ENCODE peak calls at places on chromosomes 12 and 14, in ten cellular contexts. One of them, this sample, is unnamed.

GRCh38 chr12:77940566-77940965 is 109.9 kb downstream of the NAV3 start:
- DNase-seq in activated gamma-delta T cell treated with Interleukin-2 at 50 U/mL for 16 hours: no peak
- DNase-seq in Right ventricle myocardium inferior: no peak
- DNase-seq in GM10248: no peak
- DNase-seq in AG10803: peak
- DNase-seq in uterus: no peak
- DNase-seq in Caki2: no peak
- DNase-seq in activated effector memory CD4-positive, alpha-beta T cell treated with Interleukin-2 at 50 U/mL for 16 hours: no peak
- DNase-seq in NCI-H1417 treated with DMSO at 0.1 percent for 48 hours: no peak
- DNase-seq in type B pancreatic cell: no peak
- DNase-seq in this sample: no peak

GRCh38 chr12:106345739-106346138 is 11.8 kb upstream of the POLR3B start:
- DNase-seq in GM10248: no peak
- DNase-seq in activated effector memory CD4-positive, alpha-beta T cell treated with Interleukin-2 at 50 U/mL for 16 hours: no peak
- DNase-seq in type B pancreatic cell: no peak
- DNase-seq in NCI-H1417 treated with DMSO at 0.1 percent for 48 hours: no peak
- DNase-seq in uterus: no peak
- DNase-seq in AG10803: peak
- DNase-seq in Right ventricle myocardium inferior: no peak
- DNase-seq in activated gamma-delta T cell treated with Interleukin-2 at 50 U/mL for 16 hours: no peak
- DNase-seq in Caki2: peak
- DNase-seq in this sample: no peak

GRCh38 chr14:104101086-104101621 is 15.7 kb downstream of the ASPG start:
- DNase-seq in activated effector memory CD4-positive, alpha-beta T cell treated with Interleukin-2 at 50 U/mL for 16 hours: no peak
- DNase-seq in Right ventricle myocardium inferior: peak
- DNase-seq in AG10803: no peak
- DNase-seq in activated gamma-delta T cell treated with Interleukin-2 at 50 U/mL for 16 hours: no peak
- DNase-seq in NCI-H1417 treated with DMSO at 0.1 percent for 48 hours: no peak
- DNase-seq in uterus: no peak
- DNase-seq in Caki2: no peak
- DNase-seq in GM10248: no peak
- DNase-seq in type B pancreatic cell: no peak
- DNase-seq in this sample: no peak

GRCh38 chr14:78933948-78934524 is 763.9 kb downstream of the NRXN3 start:
- DNase-seq in GM10248: peak
- DNase-seq in uterus: no peak
- DNase-seq in Right ventricle myocardium inferior: no peak
- DNase-seq in Caki2: peak
- DNase-seq in activated effector memory CD4-positive, alpha-beta T cell treated with Interleukin-2 at 50 U/mL for 16 hours: no peak
- DNase-seq in activated gamma-delta T cell treated with Interleukin-2 at 50 U/mL for 16 hours: no peak
- DNase-seq in type B pancreatic cell: no peak
- DNase-seq in AG10803: peak
- DNase-seq in NCI-H1417 treated with DMSO at 0.1 percent for 48 hours: peak
- DNase-seq in this sample: no peak

GRCh38 chr12:57261385-57261784 is 10.4 kb upstream of the STAC3 start:
- DNase-seq in Caki2: no peak
- DNase-seq in GM10248: no peak
- DNase-seq in Right ventricle myocardium inferior: no peak
- DNase-seq in AG10803: no peak
- DNase-seq in uterus: no peak
- DNase-seq in activated effector memory CD4-positive, alpha-beta T cell treated with Interleukin-2 at 50 U/mL for 16 hours: no peak
- DNase-seq in activated gamma-delta T cell treated with Interleukin-2 at 50 U/mL for 16 hours: no peak
- DNase-seq in NCI-H1417 treated with DMSO at 0.1 percent for 48 hours: peak
- DNase-seq in type B pancreatic cell: no peak
- DNase-seq in this sample: no peak

GRCh38 chr12:132986885-132987225 is 688 bp downstream of the ZNF26 start:
- DNase-seq in Caki2: peak
- DNase-seq in type B pancreatic cell: no peak
- DNase-seq in Right ventricle myocardium inferior: no peak
- DNase-seq in GM10248: no peak
- DNase-seq in activated effector memory CD4-positive, alpha-beta T cell treated with Interleukin-2 at 50 U/mL for 16 hours: no peak
- DNase-seq in AG10803: peak
- DNase-seq in activated gamma-delta T cell treated with Interleukin-2 at 50 U/mL for 16 hours: no peak
- DNase-seq in uterus: no peak
- DNase-seq in NCI-H1417 treated with DMSO at 0.1 percent for 48 hours: no peak
- DNase-seq in this sample: no peak

GRCh38 chr12:108750471-108751402 is 19.4 kb upstream of the CORO1C start:
- DNase-seq in activated gamma-delta T cell treated with Interleukin-2 at 50 U/mL for 16 hours: no peak
- DNase-seq in Caki2: peak
- DNase-seq in NCI-H1417 treated with DMSO at 0.1 percent for 48 hours: no peak
- DNase-seq in GM10248: no peak
- DNase-seq in type B pancreatic cell: no peak
- DNase-seq in uterus: peak
- DNase-seq in activated effector memory CD4-positive, alpha-beta T cell treated with Interleukin-2 at 50 U/mL for 16 hours: no peak
- DNase-seq in AG10803: peak
- DNase-seq in Right ventricle myocardium inferior: no peak
- DNase-seq in this sample: no peak

GRCh38 chr14:103250888-103251287 is 83.1 kb upstream of the EIF5 start:
- DNase-seq in uterus: no peak
- DNase-seq in type B pancreatic cell: no peak
- DNase-seq in activated gamma-delta T cell treated with Interleukin-2 at 50 U/mL for 16 hours: no peak
- DNase-seq in Caki2: no peak
- DNase-seq in GM10248: no peak
- DNase-seq in NCI-H1417 treated with DMSO at 0.1 percent for 48 hours: no peak
- DNase-seq in activated effector memory CD4-positive, alpha-beta T cell treated with Interleukin-2 at 50 U/mL for 16 hours: no peak
- DNase-seq in Right ventricle myocardium inferior: no peak
- DNase-seq in AG10803: no peak
- DNase-seq in this sample: no peak

GRCh38 chr12:106955377-106956047 is at the start of gene TMEM263:
- DNase-seq in Caki2: peak
- DNase-seq in NCI-H1417 treated with DMSO at 0.1 percent for 48 hours: peak
- DNase-seq in activated gamma-delta T cell treated with Interleukin-2 at 50 U/mL for 16 hours: peak
- DNase-seq in uterus: peak
- DNase-seq in activated effector memory CD4-positive, alpha-beta T cell treated with Interleukin-2 at 50 U/mL for 16 hours: peak
- DNase-seq in AG10803: peak
- DNase-seq in GM10248: peak
- DNase-seq in type B pancreatic cell: peak
- DNase-seq in Right ventricle myocardium inferior: peak
- DNase-seq in this sample: peak

GRCh38 chr14:69263364-69263763 is 3.4 kb downstream of the GALNT16 start:
- DNase-seq in Caki2: no peak
- DNase-seq in GM10248: no peak
- DNase-seq in uterus: peak
- DNase-seq in activated gamma-delta T cell treated with Interleukin-2 at 50 U/mL for 16 hours: no peak
- DNase-seq in NCI-H1417 treated with DMSO at 0.1 percent for 48 hours: no peak
- DNase-seq in activated effector memory CD4-positive, alpha-beta T cell treated with Interleukin-2 at 50 U/mL for 16 hours: no peak
- DNase-seq in AG10803: peak
- DNase-seq in Right ventricle myocardium inferior: no peak
- DNase-seq in type B pancreatic cell: no peak
- DNase-seq in this sample: no peak

GRCh38 chr14:36773136-36773540 is 111.5 kb downstream of the PAX9 start:
- DNase-seq in AG10803: peak
- DNase-seq in Right ventricle myocardium inferior: no peak
- DNase-seq in uterus: no peak
- DNase-seq in NCI-H1417 treated with DMSO at 0.1 percent for 48 hours: no peak
- DNase-seq in type B pancreatic cell: no peak
- DNase-seq in activated effector memory CD4-positive, alpha-beta T cell treated with Interleukin-2 at 50 U/mL for 16 hours: no peak
- DNase-seq in Caki2: peak
- DNase-seq in activated gamma-delta T cell treated with Interleukin-2 at 50 U/mL for 16 hours: no peak
- DNase-seq in GM10248: no peak
- DNase-seq in this sample: no peak

GRCh38 chr12:90854136-90854689 is 100.8 kb downstream of the CCER1 start:
- DNase-seq in Caki2: peak
- DNase-seq in NCI-H1417 treated with DMSO at 0.1 percent for 48 hours: no peak
- DNase-seq in GM10248: peak
- DNase-seq in type B pancreatic cell: no peak
- DNase-seq in activated gamma-delta T cell treated with Interleukin-2 at 50 U/mL for 16 hours: no peak
- DNase-seq in AG10803: peak
- DNase-seq in uterus: no peak
- DNase-seq in Right ventricle myocardium inferior: no peak
- DNase-seq in activated effector memory CD4-positive, alpha-beta T cell treated with Interleukin-2 at 50 U/mL for 16 hours: no peak
- DNase-seq in this sample: no peak

GRCh38 chr12:124398578-124399227 is 103.8 kb downstream of the RFLNA start:
- DNase-seq in Caki2: no peak
- DNase-seq in type B pancreatic cell: no peak
- DNase-seq in uterus: peak
- DNase-seq in AG10803: no peak
- DNase-seq in activated effector memory CD4-positive, alpha-beta T cell treated with Interleukin-2 at 50 U/mL for 16 hours: no peak
- DNase-seq in NCI-H1417 treated with DMSO at 0.1 percent for 48 hours: no peak
- DNase-seq in GM10248: no peak
- DNase-seq in Right ventricle myocardium inferior: peak
- DNase-seq in activated gamma-delta T cell treated with Interleukin-2 at 50 U/mL for 16 hours: no peak
- DNase-seq in this sample: no peak

GRCh38 chr14:53792909-53793308 is 163.7 kb downstream of the BMP4 start:
- DNase-seq in Caki2: no peak
- DNase-seq in GM10248: no peak
- DNase-seq in Right ventricle myocardium inferior: no peak
- DNase-seq in AG10803: no peak
- DNase-seq in type B pancreatic cell: no peak
- DNase-seq in NCI-H1417 treated with DMSO at 0.1 percent for 48 hours: no peak
- DNase-seq in uterus: no peak
- DNase-seq in activated effector memory CD4-positive, alpha-beta T cell treated with Interleukin-2 at 50 U/mL for 16 hours: no peak
- DNase-seq in activated gamma-delta T cell treated with Interleukin-2 at 50 U/mL for 16 hours: no peak
- DNase-seq in this sample: no peak

GRCh38 chr12:73308747-73309146 is 1036.6 kb downstream of the TRHDE start:
- DNase-seq in GM10248: no peak
- DNase-seq in activated gamma-delta T cell treated with Interleukin-2 at 50 U/mL for 16 hours: no peak
- DNase-seq in uterus: no peak
- DNase-seq in AG10803: no peak
- DNase-seq in Right ventricle myocardium inferior: no peak
- DNase-seq in type B pancreatic cell: no peak
- DNase-seq in Caki2: no peak
- DNase-seq in activated effector memory CD4-positive, alpha-beta T cell treated with Interleukin-2 at 50 U/mL for 16 hours: no peak
- DNase-seq in NCI-H1417 treated with DMSO at 0.1 percent for 48 hours: no peak
- DNase-seq in this sample: no peak

GRCh38 chr12:45966486-45966885 is 23.9 kb downstream of the SCAF11 start:
- DNase-seq in Right ventricle myocardium inferior: no peak
- DNase-seq in AG10803: peak
- DNase-seq in type B pancreatic cell: no peak
- DNase-seq in activated gamma-delta T cell treated with Interleukin-2 at 50 U/mL for 16 hours: no peak
- DNase-seq in activated effector memory CD4-positive, alpha-beta T cell treated with Interleukin-2 at 50 U/mL for 16 hours: no peak
- DNase-seq in GM10248: no peak
- DNase-seq in Caki2: no peak
- DNase-seq in NCI-H1417 treated with DMSO at 0.1 percent for 48 hours: no peak
- DNase-seq in uterus: no peak
- DNase-seq in this sample: no peak

GRCh38 chr12:41479431-41479830 is 291.3 kb downstream of the PDZRN4 start:
- DNase-seq in NCI-H1417 treated with DMSO at 0.1 percent for 48 hours: no peak
- DNase-seq in type B pancreatic cell: no peak
- DNase-seq in AG10803: no peak
- DNase-seq in uterus: no peak
- DNase-seq in Right ventricle myocardium inferior: no peak
- DNase-seq in Caki2: no peak
- DNase-seq in GM10248: no peak
- DNase-seq in activated gamma-delta T cell treated with Interleukin-2 at 50 U/mL for 16 hours: no peak
- DNase-seq in activated effector memory CD4-positive, alpha-beta T cell treated with Interleukin-2 at 50 U/mL for 16 hours: no peak
- DNase-seq in this sample: no peak

GRCh38 chr14:100539319-100539645 is 47.9 kb downstream of the BEGAIN start:
- DNase-seq in type B pancreatic cell: no peak
- DNase-seq in uterus: no peak
- DNase-seq in NCI-H1417 treated with DMSO at 0.1 percent for 48 hours: no peak
- DNase-seq in GM10248: no peak
- DNase-seq in AG10803: no peak
- DNase-seq in activated effector memory CD4-positive, alpha-beta T cell treated with Interleukin-2 at 50 U/mL for 16 hours: no peak
- DNase-seq in Caki2: no peak
- DNase-seq in Right ventricle myocardium inferior: no peak
- DNase-seq in activated gamma-delta T cell treated with Interleukin-2 at 50 U/mL for 16 hours: no peak
- DNase-seq in this sample: no peak

GRCh38 chr14:55502746-55503284 is 62.4 kb upstream of the TBPL2 start:
- DNase-seq in Caki2: no peak
- DNase-seq in AG10803: no peak
- DNase-seq in activated effector memory CD4-positive, alpha-beta T cell treated with Interleukin-2 at 50 U/mL for 16 hours: no peak
- DNase-seq in GM10248: no peak
- DNase-seq in type B pancreatic cell: no peak
- DNase-seq in uterus: no peak
- DNase-seq in activated gamma-delta T cell treated with Interleukin-2 at 50 U/mL for 16 hours: no peak
- DNase-seq in Right ventricle myocardium inferior: no peak
- DNase-seq in NCI-H1417 treated with DMSO at 0.1 percent for 48 hours: no peak
- DNase-seq in this sample: no peak

GRCh38 chr14:67268456-67269115 is 27.4 kb downstream of the PALS1 start:
- DNase-seq in GM10248: no peak
- DNase-seq in type B pancreatic cell: no peak
- DNase-seq in Caki2: no peak
- DNase-seq in activated effector memory CD4-positive, alpha-beta T cell treated with Interleukin-2 at 50 U/mL for 16 hours: no peak
- DNase-seq in Right ventricle myocardium inferior: no peak
- DNase-seq in AG10803: peak
- DNase-seq in NCI-H1417 treated with DMSO at 0.1 percent for 48 hours: no peak
- DNase-seq in activated gamma-delta T cell treated with Interleukin-2 at 50 U/mL for 16 hours: no peak
- DNase-seq in uterus: no peak
- DNase-seq in this sample: no peak

GRCh38 chr12:19003987-19004619 is 125.4 kb upstream of the PLEKHA5 start:
- DNase-seq in NCI-H1417 treated with DMSO at 0.1 percent for 48 hours: no peak
- DNase-seq in Caki2: no peak
- DNase-seq in activated effector memory CD4-positive, alpha-beta T cell treated with Interleukin-2 at 50 U/mL for 16 hours: no peak
- DNase-seq in Right ventricle myocardium inferior: no peak
- DNase-seq in GM10248: no peak
- DNase-seq in uterus: no peak
- DNase-seq in type B pancreatic cell: no peak
- DNase-seq in AG10803: no peak
- DNase-seq in activated gamma-delta T cell treated with Interleukin-2 at 50 U/mL for 16 hours: no peak
- DNase-seq in this sample: no peak

GRCh38 chr12:52327830-52328500 is 6.8 kb upstream of the KRT83 start:
- DNase-seq in GM10248: no peak
- DNase-seq in type B pancreatic cell: no peak
- DNase-seq in Right ventricle myocardium inferior: no peak
- DNase-seq in NCI-H1417 treated with DMSO at 0.1 percent for 48 hours: no peak
- DNase-seq in Caki2: no peak
- DNase-seq in uterus: no peak
- DNase-seq in AG10803: no peak
- DNase-seq in activated effector memory CD4-positive, alpha-beta T cell treated with Interleukin-2 at 50 U/mL for 16 hours: no peak
- DNase-seq in activated gamma-delta T cell treated with Interleukin-2 at 50 U/mL for 16 hours: no peak
- DNase-seq in this sample: no peak

GRCh38 chr12:38465020-38465419 is 148.4 kb downstream of the ALG10B start:
- DNase-seq in Right ventricle myocardium inferior: peak
- DNase-seq in activated effector memory CD4-positive, alpha-beta T cell treated with Interleukin-2 at 50 U/mL for 16 hours: no peak
- DNase-seq in activated gamma-delta T cell treated with Interleukin-2 at 50 U/mL for 16 hours: no peak
- DNase-seq in uterus: no peak
- DNase-seq in AG10803: no peak
- DNase-seq in Caki2: no peak
- DNase-seq in type B pancreatic cell: no peak
- DNase-seq in GM10248: no peak
- DNase-seq in NCI-H1417 treated with DMSO at 0.1 percent for 48 hours: no peak
- DNase-seq in this sample: no peak

GRCh38 chr12:68350753-68351152 is 18.6 kb upstream of the MDM1 start:
- DNase-seq in NCI-H1417 treated with DMSO at 0.1 percent for 48 hours: no peak
- DNase-seq in Right ventricle myocardium inferior: no peak
- DNase-seq in AG10803: peak
- DNase-seq in activated gamma-delta T cell treated with Interleukin-2 at 50 U/mL for 16 hours: no peak
- DNase-seq in GM10248: no peak
- DNase-seq in Caki2: no peak
- DNase-seq in type B pancreatic cell: no peak
- DNase-seq in activated effector memory CD4-positive, alpha-beta T cell treated with Interleukin-2 at 50 U/mL for 16 hours: no peak
- DNase-seq in uterus: no peak
- DNase-seq in this sample: no peak

GRCh38 chr14:37403656-37404055 is 191.4 kb downstream of the FOXA1 start:
- DNase-seq in activated gamma-delta T cell treated with Interleukin-2 at 50 U/mL for 16 hours: no peak
- DNase-seq in Caki2: no peak
- DNase-seq in uterus: no peak
- DNase-seq in AG10803: no peak
- DNase-seq in activated effector memory CD4-positive, alpha-beta T cell treated with Interleukin-2 at 50 U/mL for 16 hours: no peak
- DNase-seq in Right ventricle myocardium inferior: no peak
- DNase-seq in GM10248: no peak
- DNase-seq in type B pancreatic cell: no peak
- DNase-seq in NCI-H1417 treated with DMSO at 0.1 percent for 48 hours: no peak
- DNase-seq in this sample: no peak